ENCODE peak calls at places on chromosomes 13 and 19, in five cellular contexts. C is thoracic aorta, Q is neural progenitor cell, S is cardiac muscle cell, U is left ventricle myocardium inferior. P is an unnamed sample. For H3K36me3, the result is how much of the 10 kb centered on the place peaks cover.

GRCh38 chr19:35712910-35713845 is 4.6 kb upstream of the KMT2B start:
- DNase-seq in C (no peak), Q (no peak), S (no peak), U (no peak), P (no peak)

GRCh38 chr19:524062-524674 is 7.4 kb upstream of the CDC34 start:
- DNase-seq in C (no peak), Q (no peak), S (no peak), U (peak), P (no peak)

GRCh38 chr13:36395280-36395679 is 37.0 kb upstream of the CCNA1 start:
- DNase-seq in C (no peak), Q (no peak), S (peak), U (no peak), P (no peak)

GRCh38 chr13:20174656-20175405 is 14.0 kb upstream of the GJA3 start:
- DNase-seq in C (peak), Q (no peak), S (peak), U (peak), P (peak)

GRCh38 chr19:31349160-31349881 is at the start of gene TSHZ3:
- DNase-seq in C (no peak), Q (peak), S (peak), U (peak), P (no peak)

GRCh38 chr19:21328402-21328801 is 808 bp downstream of the ZNF708 start:
- DNase-seq in C (no peak), Q (peak), S (peak), U (no peak), P (no peak)

GRCh38 chr19:33778089-33778791 is 18.4 kb upstream of the KCTD15 start:
- DNase-seq in C (no peak), Q (peak), S (peak), U (peak), P (no peak)

GRCh38 chr13:110348751-110349150 is 41.7 kb downstream of the COL4A2 start:
- DNase-seq in C (no peak), Q (no peak), S (no peak), U (no peak), P (no peak)

GRCh38 chr19:8212212-8212611 is 3.0 kb downstream of the CERS4 start:
- DNase-seq in C (no peak), Q (no peak), S (no peak), U (no peak), P (no peak)

GRCh38 chr13:48726711-48727110 is 73.0 kb downstream of the CYSLTR2 start:
- DNase-seq in C (no peak), Q (no peak), S (no peak), U (no peak), P (no peak)

GRCh38 chr13:31045621-31046081 is 113.2 kb downstream of the TEX26 start:
- DNase-seq in C (peak), Q (no peak), S (peak), U (no peak), P (no peak)

GRCh38 chr19:8233370-8233769 is 24.2 kb downstream of the CERS4 start:
- DNase-seq in C (no peak), Q (no peak), S (no peak), U (no peak), P (no peak)

GRCh38 chr19:31402529-31402928 is 53.3 kb upstream of the TSHZ3 start:
- DNase-seq in C (no peak), Q (no peak), S (no peak), U (no peak), P (no peak)

GRCh38 chr13:25771641-25772478 is 280.0 kb downstream of the SHISA2 start:
- DNase-seq in C (no peak), Q (no peak), S (no peak), U (no peak), P (no peak)

GRCh38 chr13:67138937-67139336 is 91.2 kb downstream of the PCDH9 start:
- DNase-seq in C (no peak), Q (no peak), S (no peak), U (no peak), P (no peak)

GRCh38 chr13:93776936-93777335 is 550.3 kb downstream of the GPC6 start:
- DNase-seq in C (no peak), Q (no peak), S (peak), U (no peak), P (no peak)

GRCh38 chr19:50702870-50703829 is 16.5 kb downstream of the SHANK1 start:
- DNase-seq in C (no peak), Q (no peak), S (peak), U (no peak), P (no peak)

GRCh38 chr13:21075303-21076264 is 14.2 kb upstream of the LATS2 start:
- DNase-seq in C (no peak), Q (peak), S (peak), U (peak), P (no peak)

GRCh38 chr19:14150041-14150769 is 13.8 kb upstream of the ASF1B start:
- DNase-seq in C (no peak), Q (no peak), S (no peak), U (no peak), P (no peak)

GRCh38 chr13:35925669-35926068 is 205.5 kb downstream of the DCLK1 start:
- DNase-seq in C (no peak), Q (no peak), S (no peak), U (no peak), P (no peak)

GRCh38 chr13:95564091-95564490 is 11.6 kb downstream of the CLDN10 start:
- DNase-seq in C (no peak), Q (no peak), S (peak), U (no peak), P (no peak)
- TF ChIP-seq CTCF in C (no peak), Q (peak), S (peak), U (no peak), P (no peak)

GRCh38 chr19:55230329-55230728 is 1.8 kb upstream of the TMEM86B start:
- DNase-seq in C (no peak), Q (no peak), S (no peak), U (no peak), P (no peak)

GRCh38 chr19:55231391-55232283 is 3.1 kb upstream of the TMEM86B start:
- DNase-seq in C (no peak), Q (no peak), S (no peak), U (no peak), P (no peak)

GRCh38 chr19:55232986-55233385 is 4.4 kb upstream of the TMEM86B start:
- DNase-seq in C (no peak), Q (no peak), S (no peak), U (no peak), P (no peak)

GRCh38 chr19:55230780-55231179 is 2.2 kb upstream of the TMEM86B start:
- DNase-seq in C (no peak), Q (no peak), S (no peak), U (no peak), P (no peak)

DNA sequence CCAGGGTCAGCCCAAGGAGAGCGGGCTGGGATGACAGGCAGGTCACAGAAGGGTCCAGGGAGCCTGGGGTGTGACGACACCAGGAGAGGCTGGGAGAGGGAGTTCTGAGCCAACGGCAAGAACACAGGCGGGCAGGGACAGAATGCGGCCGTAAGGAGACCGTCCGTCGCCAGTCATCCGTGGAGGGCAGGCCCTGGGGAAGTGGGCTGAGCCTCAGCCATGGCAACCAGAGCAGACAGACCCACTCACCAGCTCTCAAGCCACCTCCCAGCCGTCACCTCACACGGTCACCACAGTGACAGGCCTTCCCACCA is 3.7 kb upstream of the TMEM86B start:
- DNase-seq in C (no peak), Q (no peak), S (no peak), U (no peak), P (no peak)
- H3K36me3 ChIP-seq in C (under half), Q (under half), S (under half), U (half or more), P (half or more)

DNA sequence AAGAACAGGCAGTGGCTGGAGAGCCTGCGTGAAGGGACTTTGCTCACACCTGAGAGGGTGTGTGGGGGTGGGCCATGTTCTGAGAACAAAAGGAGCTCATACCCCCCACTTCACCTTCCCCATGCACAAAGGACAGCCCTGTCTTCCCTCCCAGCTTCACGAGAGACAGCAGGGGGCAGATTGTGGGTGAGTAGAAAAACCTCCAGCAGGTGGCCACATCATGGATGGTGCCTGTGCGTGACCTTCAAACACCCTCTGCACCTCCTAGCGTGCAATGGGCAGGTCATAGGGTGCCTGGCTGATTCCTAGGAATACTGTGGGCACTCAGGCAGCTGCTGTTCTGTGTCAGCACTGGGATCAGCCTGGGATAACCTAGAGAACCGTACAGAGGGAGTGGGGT is 36.3 kb upstream of the PSG9 start:
- DNase-seq in C (no peak), Q (no peak), S (no peak), U (no peak), P (no peak)
- TF ChIP-seq CTCF in C (no peak), Q (no peak), S (no peak), U (no peak), P (no peak)

GRCh38 chr13:32080328-32080744 is 48.8 kb downstream of the FRY start:
- DNase-seq in C (no peak), Q (no peak), S (no peak), U (no peak), P (no peak)

GRCh38 chr13:32079586-32079985 is 48.0 kb downstream of the FRY start:
- DNase-seq in C (no peak), Q (no peak), S (no peak), U (no peak), P (no peak)

GRCh38 chr13:32073180-32073864 is 41.7 kb downstream of the FRY start:
- DNase-seq in C (no peak), Q (no peak), S (no peak), U (no peak), P (no peak)

GRCh38 chr13:32075150-32075851 is 43.7 kb downstream of the FRY start:
- DNase-seq in C (no peak), Q (no peak), S (no peak), U (no peak), P (no peak)
- H3K36me3 ChIP-seq in C (under half), Q (under half), S (under half), U (under half), P (under half)

DNA sequence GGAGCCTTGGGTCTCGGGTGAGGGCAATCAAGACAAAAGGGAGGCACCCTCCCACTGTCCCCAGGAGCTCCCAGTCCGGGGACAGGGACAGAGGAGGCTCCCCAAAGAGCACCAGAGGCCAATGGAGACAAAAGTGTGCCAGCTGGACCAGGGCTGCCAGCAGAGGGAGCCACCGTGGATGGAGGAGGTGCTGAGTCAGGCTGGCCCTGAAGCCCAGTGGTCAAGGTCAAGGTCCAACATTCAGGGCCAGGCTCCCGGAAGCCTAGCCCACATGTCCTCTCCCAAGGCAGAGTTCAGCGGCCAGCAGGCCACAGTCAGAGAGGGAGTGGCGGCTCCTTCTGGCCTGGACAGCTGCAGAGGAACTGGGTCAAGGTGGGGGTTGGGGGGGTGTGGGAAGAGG is 8.4 kb downstream of the COL5A3 start:
- DNase-seq in C (no peak), Q (peak), S (peak), U (peak), P (no peak)
- TF ChIP-seq CTCF in C (no peak), Q (peak), S (peak), U (peak), P (no peak)

GRCh38 chr19:9565900-9566705 is 18.2 kb downstream of the ZNF121 start:
- DNase-seq in C (no peak), Q (no peak), S (peak), U (no peak), P (no peak)
- H3K36me3 ChIP-seq in C (half or more), Q (half or more), S (under half), U (half or more), P (under half)

GRCh38 chr19:15841875-15842569 is 26.6 kb upstream of the OR10H1 start:
- DNase-seq in C (no peak), Q (no peak), S (no peak), U (no peak), P (no peak)
- TF ChIP-seq CTCF in C (no peak), Q (no peak), S (no peak), U (no peak), P (no peak)